ENCODE peak calls at places on chromosomes 7 and 10, in eight cellular contexts. T, Z, J, Q, S, B, Y and G are unnamed samples. For H3K4me1, the result is how much of the 10 kb centered on the place peaks cover.

GRCh38 chr7:112160130-112160770 is 45.9 kb downstream of the DOCK4 start:
- DNase-seq in T (no peak), Z (no peak), J (peak), Q (no peak), S (no peak), B (no peak), Y (no peak), G (no peak)

GRCh38 chr7:32264667-32265284 is 194.6 kb upstream of the PDE1C start:
- DNase-seq in T (no peak), Z (no peak), J (no peak), Q (no peak), S (no peak), B (no peak), Y (no peak), G (no peak)

GRCh38 chr7:115299379-115300038 is 377.6 kb downstream of the MDFIC start:
- DNase-seq in T (no peak), Z (no peak), J (no peak), Q (no peak), S (peak), B (no peak), Y (no peak), G (no peak)

GRCh38 chr7:137990251-137990901 is 11.5 kb downstream of the CREB3L2 start:
- DNase-seq in T (no peak), Z (no peak), J (no peak), Q (no peak), S (no peak), B (no peak), Y (no peak), G (no peak)

GRCh38 chr7:77456711-77457110 is 40.6 kb upstream of the GSAP start:
- DNase-seq in T (no peak), Z (no peak), J (no peak), Q (no peak), S (no peak), B (no peak), Y (no peak), G (no peak)

GRCh38 chr7:68706291-68706690 is 892.0 kb upstream of the AUTS2 start:
- DNase-seq in T (no peak), Z (no peak), J (no peak), Q (no peak), S (no peak), B (no peak), Y (no peak), G (no peak)

GRCh38 chr10:133335238-133336122 is 1.2 kb downstream of the CALY start:
- DNase-seq in T (no peak), Z (peak), J (no peak), Q (no peak), S (peak), B (peak), Y (no peak), G (peak)

GRCh38 chr7:21365866-21366624 is 61.8 kb upstream of the SP4 start:
- DNase-seq in T (no peak), Z (no peak), J (no peak), Q (no peak), S (no peak), B (no peak), Y (no peak), G (no peak)

GRCh38 chr7:99105756-99106155 is 38.2 kb downstream of the SMURF1 start:
- DNase-seq in T (no peak), Z (no peak), J (no peak), Q (no peak), S (no peak), B (no peak), Y (no peak), G (no peak)

GRCh38 chr10:69512901-69513300 is 60.3 kb downstream of the NEUROG3 start:
- DNase-seq in T (no peak), Z (no peak), J (no peak), Q (no peak), S (no peak), B (no peak), Y (no peak), G (no peak)

GRCh38 chr10:93438796-93439253 is 43.3 kb downstream of the MYOF start:
- DNase-seq in T (no peak), Z (no peak), J (peak), Q (no peak), S (no peak), B (no peak), Y (peak), G (no peak)
- H3K4me1 ChIP-seq in T (under half), Z (under half), J (under half), Q (half or more), S (under half), B (under half), Y (under half), G (half or more)

GRCh38 chr10:43374194-43374593 is 2.8 kb downstream of the FXYD4 start:
- DNase-seq in T (no peak), Z (no peak), J (no peak), Q (no peak), S (no peak), B (no peak), Y (no peak), G (no peak)

GRCh38 chr10:43373461-43373860 is 2.0 kb downstream of the FXYD4 start:
- DNase-seq in T (no peak), Z (no peak), J (no peak), Q (no peak), S (no peak), B (no peak), Y (no peak), G (no peak)

GRCh38 chr10:43370671-43371215 is 693 bp upstream of the FXYD4 start:
- DNase-seq in T (no peak), Z (no peak), J (no peak), Q (no peak), S (no peak), B (no peak), Y (no peak), G (no peak)

GRCh38 chr10:43371418-43371817 is at the start of gene FXYD4:
- DNase-seq in T (no peak), Z (no peak), J (no peak), Q (no peak), S (no peak), B (no peak), Y (no peak), G (no peak)

GRCh38 chr10:43372751-43373445 is 1.5 kb downstream of the FXYD4 start:
- DNase-seq in T (no peak), Z (no peak), J (no peak), Q (no peak), S (no peak), B (no peak), Y (no peak), G (no peak)
- H3K4me1 ChIP-seq in T (under half), Z (under half), J (under half), Q (under half), S (under half), B (under half), Y (under half), G (under half)

DNA sequence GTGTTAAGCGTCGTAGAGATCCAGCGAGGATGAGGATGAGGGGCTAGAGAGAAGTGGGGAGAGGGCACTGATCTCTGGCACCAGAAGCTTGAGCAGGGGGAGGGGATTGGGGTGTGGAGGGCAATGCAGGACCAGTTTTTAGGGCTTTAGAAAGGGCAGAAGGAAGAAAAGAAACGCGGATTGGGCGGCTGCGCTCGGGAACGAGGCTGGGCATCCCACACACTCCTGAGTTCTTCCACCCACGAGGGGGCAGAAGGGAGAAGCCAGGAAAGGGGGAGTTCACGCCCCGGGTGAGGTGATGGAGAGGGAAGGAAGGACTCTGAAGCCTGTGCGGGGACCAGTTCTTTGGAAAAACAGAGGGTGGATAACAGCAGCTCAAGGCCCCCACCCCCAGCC is 6.1 kb upstream of the VGF start:
- DNase-seq in T (no peak), Z (no peak), J (no peak), Q (no peak), S (no peak), B (no peak), Y (no peak), G (no peak)
- H3K4me1 ChIP-seq in T (under half), Z (half or more), J (under half), Q (under half), S (half or more), B (half or more), Y (under half), G (under half)

DNA sequence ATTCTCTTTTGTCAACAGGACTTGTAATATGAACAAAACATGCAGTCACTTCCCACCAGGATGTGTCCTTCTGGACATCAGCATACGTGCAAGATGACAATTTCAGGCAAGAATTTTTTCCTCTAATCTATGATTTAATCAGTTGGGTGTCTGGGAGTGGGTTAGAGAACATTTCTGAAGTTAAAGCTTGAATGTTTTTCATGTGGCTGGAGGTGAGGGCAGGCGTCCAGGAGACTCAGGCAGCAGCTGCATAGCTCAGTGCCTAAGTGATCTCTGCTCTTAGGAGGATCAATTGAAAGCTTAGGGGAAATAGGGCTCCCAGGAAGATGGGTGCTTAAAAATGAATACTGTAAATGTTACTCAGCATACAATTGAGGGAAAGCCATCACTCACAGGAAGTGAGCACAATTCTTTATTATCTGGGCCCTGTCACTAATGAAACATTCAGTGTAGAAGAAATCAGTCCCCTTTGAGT is 457.6 kb upstream of the KLF6 start:
- DNase-seq in T (no peak), Z (no peak), J (peak), Q (no peak), S (no peak), B (no peak), Y (peak), G (no peak)
- H3K4me1 ChIP-seq in T (under half), Z (under half), J (under half), Q (under half), S (under half), B (under half), Y (under half), G (under half)

DNA sequence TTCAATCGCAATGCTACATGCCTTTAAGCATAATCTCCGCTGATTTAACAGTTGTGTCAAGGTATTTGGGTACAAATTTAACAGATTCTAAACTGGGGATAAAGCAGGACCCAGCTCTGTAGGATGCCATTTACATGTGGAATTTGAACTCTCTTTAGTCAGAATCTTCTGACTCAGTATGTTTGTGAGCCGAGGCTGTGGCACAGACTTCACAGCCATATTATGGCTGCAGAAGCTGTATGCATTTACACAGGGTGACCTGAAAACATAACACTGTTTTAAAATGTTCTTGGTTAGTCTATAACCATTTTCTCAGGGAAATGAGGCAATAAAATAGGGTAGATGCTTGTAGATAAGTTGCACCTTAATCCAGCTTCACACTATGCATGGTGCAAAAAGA is 8.7 kb downstream of the PDLIM1 start:
- DNase-seq in T (no peak), Z (no peak), J (no peak), Q (no peak), S (no peak), B (no peak), Y (no peak), G (no peak)
- H3K4me1 ChIP-seq in T (under half), Z (under half), J (under half), Q (under half), S (under half), B (under half), Y (under half), G (half or more)

GRCh38 chr7:125746510-125746909 is 816.9 kb upstream of the POT1 start:
- DNase-seq in T (no peak), Z (no peak), J (no peak), Q (no peak), S (no peak), B (no peak), Y (no peak), G (no peak)

DNA sequence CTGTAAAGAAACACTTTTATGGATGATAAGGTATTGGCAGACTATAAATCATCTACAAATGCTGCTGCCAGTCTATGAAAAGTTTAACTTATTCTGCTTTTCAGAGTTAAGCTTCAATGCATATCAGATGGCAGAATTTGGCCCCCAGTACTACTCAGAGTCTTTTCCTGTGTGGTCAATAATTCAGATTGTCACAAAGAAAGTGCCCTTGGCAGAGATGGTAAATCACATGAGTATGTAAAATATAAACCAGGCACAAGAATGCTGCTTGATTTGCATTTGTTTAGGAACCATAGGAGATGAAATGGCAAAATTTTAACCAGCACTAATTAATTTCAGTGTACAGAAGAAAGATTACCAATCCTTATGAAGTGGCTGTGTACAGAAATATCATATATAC is 818.3 kb upstream of the POT1 start:
- DNase-seq in T (no peak), Z (no peak), J (no peak), Q (no peak), S (no peak), B (no peak), Y (no peak), G (no peak)
- H3K4me1 ChIP-seq in T (under half), Z (under half), J (under half), Q (under half), S (under half), B (under half), Y (under half), G (under half)

DNA sequence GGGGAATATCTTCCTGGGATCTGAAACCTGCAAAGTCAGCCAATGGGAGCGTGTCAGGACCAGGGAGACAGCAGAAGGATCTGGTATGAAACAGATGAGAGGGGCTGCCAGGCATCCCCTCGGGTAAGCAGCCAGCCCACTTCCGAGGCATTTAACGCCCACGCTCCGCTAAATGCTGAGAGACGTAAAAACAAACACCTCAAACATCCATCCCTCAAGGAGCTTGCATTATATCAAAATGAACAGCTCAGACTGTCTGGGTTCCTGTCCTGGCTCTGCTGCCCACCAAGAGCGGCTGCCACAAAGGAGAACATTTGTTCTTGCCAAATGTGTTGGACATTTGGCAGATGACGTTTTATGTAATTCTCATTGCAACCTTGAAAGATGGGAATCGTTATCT is 7.0 kb upstream of the SERPINE1 start:
- DNase-seq in T (no peak), Z (no peak), J (no peak), Q (no peak), S (no peak), B (no peak), Y (no peak), G (no peak)
- H3K4me1 ChIP-seq in T (under half), Z (under half), J (under half), Q (under half), S (under half), B (under half), Y (under half), G (under half)

GRCh38 chr7:130365511-130366441 is 14.5 kb upstream of the CPA1 start:
- DNase-seq in T (no peak), Z (no peak), J (peak), Q (peak), S (no peak), B (no peak), Y (no peak), G (no peak)
- H3K4me1 ChIP-seq in T (under half), Z (under half), J (under half), Q (half or more), S (under half), B (under half), Y (under half), G (under half)

DNA sequence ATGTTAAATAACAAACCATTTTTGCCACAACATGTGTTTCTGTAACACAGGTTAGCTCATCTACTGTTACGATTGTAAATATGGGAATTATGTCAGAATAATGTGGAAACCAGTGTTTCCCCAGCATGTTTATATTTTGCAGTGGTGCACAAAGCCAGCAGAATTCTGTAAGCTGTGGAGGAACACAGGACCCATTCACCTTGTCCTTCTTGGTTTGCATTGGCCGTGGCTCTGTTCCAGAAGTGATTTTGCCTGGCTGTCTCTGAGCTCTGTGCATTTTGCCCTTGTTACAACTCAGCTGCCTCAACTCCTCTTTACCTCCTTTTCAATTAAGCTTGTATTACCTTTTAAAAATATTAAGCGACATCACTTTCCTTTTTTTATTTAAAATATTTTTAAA is 33.8 kb downstream of the EEPD1 start:
- DNase-seq in T (no peak), Z (no peak), J (no peak), Q (no peak), S (no peak), B (no peak), Y (no peak), G (no peak)
- H3K4me1 ChIP-seq in T (under half), Z (under half), J (under half), Q (under half), S (under half), B (under half), Y (under half), G (under half)

DNA sequence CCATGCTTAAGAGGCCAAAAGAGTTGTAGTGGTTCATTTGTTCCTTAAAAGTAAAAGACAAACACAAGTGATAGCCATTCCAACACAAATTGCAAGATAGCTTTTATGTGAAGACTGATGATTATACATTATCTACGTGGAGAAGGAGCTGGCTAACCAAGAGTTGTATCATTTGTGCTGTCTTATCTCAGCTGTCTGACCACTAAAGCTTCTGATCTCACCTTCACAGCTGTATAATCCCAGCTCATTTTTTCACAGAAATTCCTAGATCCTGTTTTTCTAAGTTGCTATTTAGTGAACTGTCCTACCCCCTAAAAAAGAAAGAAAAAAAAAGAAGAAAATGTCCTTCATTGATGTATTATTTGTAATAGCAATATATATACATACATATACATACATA is 9.8 kb downstream of the USP6NL start:
- DNase-seq in T (no peak), Z (no peak), J (no peak), Q (no peak), S (no peak), B (no peak), Y (no peak), G (no peak)
- H3K4me1 ChIP-seq in T (under half), Z (under half), J (under half), Q (under half), S (under half), B (under half), Y (under half), G (under half)